ENCODE peak calls at places on chromosomes 12 and 14, in seven cellular contexts. G is H4; P is T-helper 2 cell; C is kidney tubule cell; K is tibial nerve; N is upper lobe of right lung; F is stimulated activated naive CD4-positive, alpha-beta T cell. L is an unnamed sample.
A peak's percentile ranks its signal among the peaks of the same experiment; 100 is the strongest.

GRCh38 chr12:19884081-19884480 is 444.8 kb downstream of the AEBP2 start:
- DNase-seq in P (no peak), G (no peak), N (no peak), K (no peak), F (no peak), C (no peak), L (no peak)

GRCh38 chr12:95506707-95507523 is 33.0 kb downstream of the METAP2 start:
- DNase-seq in N (no peak), G (no peak), P (no peak), C (no peak), F (no peak), K (no peak), L (no peak)

GRCh38 chr12:3131129-3131528 is 54.0 kb downstream of the TSPAN9 start:
- DNase-seq in P (no peak), K (no peak), N (no peak), F (no peak), G (no peak), C (no peak), L (no peak)

GRCh38 chr12:12701457-12701856 is 5.5 kb upstream of the GPR19 start:
- DNase-seq in G (no peak), P (no peak), F (no peak), C (no peak), N (no peak), K (no peak), L (peak; percentile 53)

GRCh38 chr12:23950775-23951391 is 1.4 kb upstream of the SOX5 start:
- DNase-seq in P (no peak), G (peak; percentile 6), K (peak; percentile 9), C (peak; percentile 13), N (peak; percentile 51), F (no peak), L (peak; percentile 12)

GRCh38 chr14:54804720-54805060 is 97.9 kb downstream of the GCH1 start:
- DNase-seq in F (no peak), N (no peak), P (no peak), G (no peak), C (peak; percentile 16), K (no peak), L (no peak)

GRCh38 chr12:19885987-19886804 is 446.9 kb downstream of the AEBP2 start:
- DNase-seq in N (no peak), F (no peak), K (no peak), G (no peak), C (no peak), P (no peak), L (no peak)

GRCh38 chr14:50055461-50056228 is 60.7 kb downstream of the VCPKMT start:
- DNase-seq in F (no peak), K (no peak), P (no peak), N (peak; percentile 46), C (no peak), G (no peak), L (no peak)

GRCh38 chr12:116483959-116484699 is 75.1 kb upstream of the MAP1LC3B2 start:
- DNase-seq in K (no peak), G (no peak), C (no peak), F (no peak), P (no peak), N (no peak), L (no peak)

GRCh38 chr12:122840580-122841513 is 5.6 kb downstream of the HIP1R start:
- DNase-seq in P (no peak), G (no peak), C (peak; percentile 75), F (no peak), K (no peak), N (no peak), L (peak; percentile 3)